ENCODE peak calls at places on chromosomes 3 and 15, in four cellular contexts. One of them, this sample, is unnamed.

GRCh38 chr3:42185044-42185443 is 80.9 kb downstream of the CCK start:
- DNase-seq in neuronal stem cell: no peak
- DNase-seq in mesendoderm: no peak
- DNase-seq in H9: no peak
- DNase-seq in this sample: peak

GRCh38 chr3:186922224-186922623 is 8.1 kb upstream of the ST6GAL1 start:
- DNase-seq in mesendoderm: no peak
- DNase-seq in H9: no peak
- DNase-seq in neuronal stem cell: no peak
- DNase-seq in this sample: no peak

GRCh38 chr3:111621535-111621934 is 26.4 kb upstream of the ZBED2 start:
- DNase-seq in neuronal stem cell: peak
- DNase-seq in H9: peak
- DNase-seq in mesendoderm: peak
- DNase-seq in this sample: no peak

GRCh38 chr15:92902020-92902419 is 1.9 kb downstream of the CHD2 start:
- DNase-seq in mesendoderm: no peak
- DNase-seq in neuronal stem cell: no peak
- DNase-seq in H9: no peak
- DNase-seq in this sample: no peak

GRCh38 chr3:120567370-120568197 is 28.6 kb upstream of the NDUFB4 start:
- DNase-seq in mesendoderm: peak
- DNase-seq in neuronal stem cell: no peak
- DNase-seq in H9: no peak
- DNase-seq in this sample: peak

GRCh38 chr3:11910971-11911531 is 64.4 kb upstream of the TAMM41 start:
- DNase-seq in neuronal stem cell: no peak
- DNase-seq in H9: peak
- DNase-seq in mesendoderm: no peak
- DNase-seq in this sample: no peak

GRCh38 chr3:150594150-150594549 is 9.0 kb upstream of the SELENOT start:
- DNase-seq in mesendoderm: no peak
- DNase-seq in H9: no peak
- DNase-seq in neuronal stem cell: no peak
- DNase-seq in this sample: no peak

GRCh38 chr15:92809880-92810361 is 90.2 kb upstream of the CHD2 start:
- DNase-seq in H9: no peak
- DNase-seq in mesendoderm: peak
- DNase-seq in neuronal stem cell: no peak
- DNase-seq in this sample: peak

GRCh38 chr3:24318668-24319287 is 175.9 kb downstream of the THRB start:
- DNase-seq in H9: no peak
- DNase-seq in mesendoderm: peak
- DNase-seq in neuronal stem cell: no peak
- DNase-seq in this sample: peak

GRCh38 chr15:91200101-91200754 is 100.2 kb downstream of the SV2B start:
- DNase-seq in H9: no peak
- DNase-seq in mesendoderm: no peak
- DNase-seq in neuronal stem cell: no peak
- DNase-seq in this sample: no peak

GRCh38 chr3:70308760-70309159 is 3.7 kb downstream of the MDFIC2 start:
- DNase-seq in mesendoderm: peak
- DNase-seq in neuronal stem cell: peak
- DNase-seq in H9: peak
- DNase-seq in this sample: peak

GRCh38 chr3:120850326-120851295 is 57.4 kb upstream of the STXBP5L start:
- DNase-seq in H9: no peak
- DNase-seq in mesendoderm: no peak
- DNase-seq in neuronal stem cell: no peak
- DNase-seq in this sample: no peak

GRCh38 chr15:70575251-70576227 is 187.8 kb downstream of the UACA start:
- DNase-seq in H9: no peak
- DNase-seq in mesendoderm: no peak
- DNase-seq in neuronal stem cell: no peak
- DNase-seq in this sample: no peak

GRCh38 chr3:187758318-187758717 is 13.1 kb upstream of the BCL6 start:
- DNase-seq in neuronal stem cell: no peak
- DNase-seq in mesendoderm: no peak
- DNase-seq in H9: no peak
- DNase-seq in this sample: no peak

GRCh38 chr15:70474682-70475438 is 288.5 kb downstream of the UACA start:
- DNase-seq in mesendoderm: no peak
- DNase-seq in H9: no peak
- DNase-seq in neuronal stem cell: no peak
- DNase-seq in this sample: peak

GRCh38 chr3:156826144-156826895 is at the start of gene LEKR1:
- DNase-seq in mesendoderm: peak
- DNase-seq in neuronal stem cell: peak
- DNase-seq in H9: peak
- DNase-seq in this sample: peak

GRCh38 chr3:42728056-42728455 is 25.5 kb upstream of the HHATL start:
- DNase-seq in mesendoderm: no peak
- DNase-seq in H9: peak
- DNase-seq in neuronal stem cell: no peak
- DNase-seq in this sample: no peak

GRCh38 chr15:72207576-72208085 is 10.0 kb upstream of the GRAMD2A start:
- DNase-seq in neuronal stem cell: no peak
- DNase-seq in mesendoderm: no peak
- DNase-seq in H9: no peak
- DNase-seq in this sample: no peak

GRCh38 chr3:17623464-17623863 is 119.0 kb downstream of the TBC1D5 start:
- DNase-seq in H9: no peak
- DNase-seq in mesendoderm: no peak
- DNase-seq in neuronal stem cell: no peak
- DNase-seq in this sample: no peak

GRCh38 chr15:40002295-40002694 is 36.7 kb downstream of the SRP14 start:
- DNase-seq in H9: no peak
- DNase-seq in neuronal stem cell: no peak
- DNase-seq in mesendoderm: peak
- DNase-seq in this sample: peak

GRCh38 chr3:60366491-60366890 is 884.8 kb downstream of the FHIT start:
- DNase-seq in H9: no peak
- DNase-seq in neuronal stem cell: no peak
- DNase-seq in mesendoderm: no peak
- DNase-seq in this sample: peak

GRCh38 chr15:75731248-75732100 is 18.8 kb upstream of the CSPG4 start:
- DNase-seq in mesendoderm: peak
- DNase-seq in H9: no peak
- DNase-seq in neuronal stem cell: no peak
- DNase-seq in this sample: peak

GRCh38 chr3:129230311-129231019 is 18.9 kb upstream of the COPG1 start:
- DNase-seq in mesendoderm: no peak
- DNase-seq in neuronal stem cell: no peak
- DNase-seq in H9: no peak
- DNase-seq in this sample: peak

GRCh38 chr3:102034639-102035038 is 185.3 kb downstream of the NFKBIZ start:
- DNase-seq in neuronal stem cell: no peak
- DNase-seq in mesendoderm: no peak
- DNase-seq in H9: no peak
- DNase-seq in this sample: no peak

GRCh38 chr3:27138562-27138961 is 230.6 kb downstream of the NEK10 start:
- DNase-seq in H9: no peak
- DNase-seq in mesendoderm: no peak
- DNase-seq in neuronal stem cell: no peak
- DNase-seq in this sample: no peak

GRCh38 chr3:186825294-186825821 is 17.2 kb upstream of the ADIPOQ start:
- DNase-seq in neuronal stem cell: no peak
- DNase-seq in mesendoderm: peak
- DNase-seq in H9: peak
- DNase-seq in this sample: peak

GRCh38 chr3:108067768-108068167 is 23.1 kb downstream of the CD47 start:
- DNase-seq in neuronal stem cell: no peak
- DNase-seq in H9: no peak
- DNase-seq in mesendoderm: no peak
- DNase-seq in this sample: peak

GRCh38 chr3:185539934-185540333 is 12.5 kb downstream of the LIPH start:
- DNase-seq in H9: no peak
- DNase-seq in mesendoderm: no peak
- DNase-seq in neuronal stem cell: no peak
- DNase-seq in this sample: no peak

GRCh38 chr3:185532881-185533280 is 19.5 kb downstream of the LIPH start:
- DNase-seq in H9: no peak
- DNase-seq in neuronal stem cell: no peak
- DNase-seq in mesendoderm: no peak
- DNase-seq in this sample: no peak

GRCh38 chr3:185540705-185541104 is 11.7 kb downstream of the LIPH start:
- DNase-seq in neuronal stem cell: no peak
- DNase-seq in mesendoderm: no peak
- DNase-seq in H9: no peak
- DNase-seq in this sample: no peak

GRCh38 chr3:185534511-185534910 is 17.9 kb downstream of the LIPH start:
- DNase-seq in mesendoderm: no peak
- DNase-seq in neuronal stem cell: no peak
- DNase-seq in H9: no peak
- DNase-seq in this sample: peak

GRCh38 chr3:185537369-185537970 is 14.9 kb downstream of the LIPH start:
- DNase-seq in neuronal stem cell: no peak
- DNase-seq in mesendoderm: peak
- DNase-seq in H9: no peak
- DNase-seq in this sample: peak
- H2AK5ac ChIP-seq in neuronal stem cell: no peak
- H2AK5ac ChIP-seq in mesendoderm: no peak
- H2AK5ac ChIP-seq in H9: no peak
- H2AK5ac ChIP-seq in this sample: no peak

GRCh38 chr3:30738605-30739004 is 132.2 kb downstream of the TGFBR2 start:
- DNase-seq in mesendoderm: no peak
- DNase-seq in H9: no peak
- DNase-seq in neuronal stem cell: no peak
- DNase-seq in this sample: no peak

GRCh38 chr3:30741870-30742269 is 135.5 kb downstream of the TGFBR2 start:
- DNase-seq in neuronal stem cell: no peak
- DNase-seq in H9: no peak
- DNase-seq in mesendoderm: no peak
- DNase-seq in this sample: no peak

GRCh38 chr3:30733229-30733628 is 126.8 kb downstream of the TGFBR2 start:
- DNase-seq in neuronal stem cell: no peak
- DNase-seq in H9: no peak
- DNase-seq in mesendoderm: no peak
- DNase-seq in this sample: no peak

GRCh38 chr3:30733681-30734080 is 127.3 kb downstream of the TGFBR2 start:
- DNase-seq in mesendoderm: no peak
- DNase-seq in H9: no peak
- DNase-seq in neuronal stem cell: no peak
- DNase-seq in this sample: no peak

DNA sequence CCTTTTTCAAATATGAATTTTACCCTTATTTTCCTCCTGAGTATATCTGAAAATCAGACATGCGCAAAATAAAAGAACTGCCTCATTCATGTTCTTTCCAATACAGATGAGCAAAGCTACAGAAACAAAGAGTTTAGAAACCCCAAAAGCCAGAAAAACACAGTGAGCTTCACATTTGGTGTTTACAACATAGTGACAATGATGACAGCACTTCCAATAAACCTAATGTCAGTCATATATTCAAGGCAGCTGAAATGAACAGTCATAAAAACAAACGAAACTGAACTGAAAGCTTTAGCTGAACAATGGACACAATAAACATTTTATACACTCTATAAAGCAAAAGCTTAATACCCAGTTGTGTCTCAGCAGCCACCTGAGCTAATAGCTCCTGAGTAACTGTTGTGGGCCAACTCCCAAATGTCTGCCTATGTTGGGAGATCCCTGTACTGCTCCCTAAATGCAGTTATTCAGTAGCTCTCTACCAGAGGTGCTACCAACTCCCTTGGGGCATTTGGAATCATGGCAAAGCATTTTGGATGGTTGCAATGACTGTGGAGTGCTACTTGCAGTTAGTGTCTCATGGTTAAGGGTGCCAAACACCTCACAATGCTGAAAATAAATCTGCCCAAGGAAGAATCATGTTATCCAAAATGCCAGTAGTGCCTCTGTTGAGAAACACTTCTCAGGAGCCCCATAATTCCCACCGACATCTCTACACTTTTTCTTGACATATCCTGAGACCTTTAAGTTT is 131.5 kb downstream of the TGFBR2 start:
- DNase-seq in mesendoderm: no peak
- DNase-seq in neuronal stem cell: no peak
- DNase-seq in H9: no peak
- DNase-seq in this sample: no peak
- H2AK5ac ChIP-seq in mesendoderm: no peak
- H2AK5ac ChIP-seq in neuronal stem cell: no peak
- H2AK5ac ChIP-seq in H9: no peak
- H2AK5ac ChIP-seq in this sample: no peak

GRCh38 chr3:76841750-76842149 is 198.1 kb upstream of the ROBO2 start:
- DNase-seq in neuronal stem cell: no peak
- DNase-seq in H9: no peak
- DNase-seq in mesendoderm: no peak
- DNase-seq in this sample: peak
- H2AK5ac ChIP-seq in neuronal stem cell: no peak
- H2AK5ac ChIP-seq in H9: no peak
- H2AK5ac ChIP-seq in mesendoderm: no peak
- H2AK5ac ChIP-seq in this sample: no peak

GRCh38 chr15:73979636-73980035 is 12.5 kb downstream of the STOML1 start:
- DNase-seq in mesendoderm: no peak
- DNase-seq in neuronal stem cell: no peak
- DNase-seq in H9: no peak
- DNase-seq in this sample: no peak
- H2AK5ac ChIP-seq in mesendoderm: no peak
- H2AK5ac ChIP-seq in neuronal stem cell: no peak
- H2AK5ac ChIP-seq in H9: no peak
- H2AK5ac ChIP-seq in this sample: no peak

This sample was measured in IMR-90.